ENCODE peak calls at places on chromosomes 3 and 15, in seven cellular contexts. Y is neural crest cell; V is fibroblast of lung; W is MCF 10A; U is mammary epithelial cell; Z is CD4-positive, alpha-beta T cell; E is tibial artery. T is an unnamed sample.

GRCh38 chr3:12288466-12289129 is at the start of gene PPARG:
- DNase-seq in Y (peak), V (peak), W (peak), U (no peak), Z (no peak), E (no peak), T (no peak)

GRCh38 chr15:34154725-34155204 is 52.9 kb downstream of the PGBD4 start:
- DNase-seq in Y (no peak), V (no peak), W (peak), U (peak), Z (no peak), E (no peak), T (no peak)

GRCh38 chr3:61723038-61723437 is 161.7 kb downstream of the PTPRG start:
- DNase-seq in Y (no peak), V (no peak), W (no peak), U (no peak), Z (no peak), E (no peak), T (no peak)

GRCh38 chr3:52231502-52232278 is 6.2 kb upstream of the TLR9 start:
- DNase-seq in Y (peak), V (peak), W (peak), U (no peak), Z (peak), E (peak), T (no peak)

GRCh38 chr15:101388046-101388445 is 93.0 kb upstream of the SNRPA1 start:
- DNase-seq in Y (no peak), V (no peak), W (no peak), U (no peak), Z (no peak), E (no peak), T (no peak)

GRCh38 chr3:47825590-47825989 is 22.7 kb downstream of the DHX30 start:
- DNase-seq in Y (no peak), V (no peak), W (no peak), U (no peak), Z (no peak), E (no peak), T (no peak)

GRCh38 chr3:106913111-106913698 is 464.0 kb upstream of the CCDC54 start:
- DNase-seq in Y (peak), V (no peak), W (peak), U (peak), Z (no peak), E (no peak), T (no peak)

GRCh38 chr3:105051972-105052371 is 314.7 kb upstream of the ALCAM start:
- DNase-seq in Y (no peak), V (no peak), W (no peak), U (no peak), Z (no peak), E (no peak), T (no peak)

GRCh38 chr3:190644035-190644434 is 130.2 kb downstream of the IL1RAP start:
- DNase-seq in Y (no peak), V (no peak), W (no peak), U (no peak), Z (no peak), E (no peak), T (no peak)

GRCh38 chr3:79490165-79491028 is 277.4 kb downstream of the ROBO1 start:
- DNase-seq in Y (no peak), V (peak), W (peak), U (peak), Z (no peak), E (peak), T (no peak)

GRCh38 chr3:37906734-37907282 is 45.1 kb downstream of the CTDSPL start:
- DNase-seq in Y (no peak), V (no peak), W (no peak), U (no peak), Z (no peak), E (no peak), T (no peak)

GRCh38 chr15:36737430-36737891 is 158.0 kb downstream of the CDIN1 start:
- DNase-seq in Y (no peak), V (peak), W (peak), U (peak), Z (no peak), E (no peak), T (no peak)

GRCh38 chr3:16849240-16849639 is 35.5 kb upstream of the PLCL2 start:
- DNase-seq in Y (peak), V (peak), W (no peak), U (no peak), Z (peak), E (peak), T (peak)

DNA sequence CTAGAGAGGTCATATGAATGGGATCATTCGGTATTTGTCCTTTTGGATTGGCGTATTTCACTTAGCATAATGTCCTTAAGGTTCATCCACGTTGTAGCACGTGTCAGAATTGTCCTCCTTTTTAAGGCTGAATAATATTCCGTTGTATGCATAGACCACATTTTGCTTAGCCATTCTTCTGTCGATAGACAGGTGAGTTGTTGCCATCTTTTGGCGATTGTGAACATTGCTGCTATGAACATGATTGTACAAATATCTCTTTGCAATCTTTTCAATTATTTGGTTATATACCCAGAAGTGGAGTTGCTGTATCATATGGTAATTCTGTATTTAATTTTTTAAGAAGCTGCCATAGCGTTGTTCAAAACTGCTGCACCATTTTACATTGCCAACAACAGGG is 52.4 kb upstream of the GOLGA8J start:
- DNase-seq in Y (no peak), V (no peak), W (peak), U (no peak), Z (no peak), E (no peak), T (no peak)
- TF ChIP-seq CTCF in Y (no peak), V (no peak), W (peak), U (peak), Z (no peak), E (no peak), T (no peak)

GRCh38 chr15:89648106-89649012 is 6.9 kb downstream of the KIF7 start:
- DNase-seq in Y (no peak), V (no peak), W (no peak), U (no peak), Z (no peak), E (peak), T (no peak)

GRCh38 chr15:89646416-89647141 is 8.7 kb downstream of the KIF7 start:
- DNase-seq in Y (no peak), V (no peak), W (no peak), U (no peak), Z (no peak), E (peak), T (no peak)

GRCh38 chr15:89645680-89646079 is 9.6 kb downstream of the KIF7 start:
- DNase-seq in Y (no peak), V (no peak), W (no peak), U (no peak), Z (no peak), E (no peak), T (no peak)

GRCh38 chr15:89649013-89649625 is 6.1 kb downstream of the KIF7 start:
- DNase-seq in Y (no peak), V (no peak), W (no peak), U (no peak), Z (no peak), E (peak), T (no peak)

DNA sequence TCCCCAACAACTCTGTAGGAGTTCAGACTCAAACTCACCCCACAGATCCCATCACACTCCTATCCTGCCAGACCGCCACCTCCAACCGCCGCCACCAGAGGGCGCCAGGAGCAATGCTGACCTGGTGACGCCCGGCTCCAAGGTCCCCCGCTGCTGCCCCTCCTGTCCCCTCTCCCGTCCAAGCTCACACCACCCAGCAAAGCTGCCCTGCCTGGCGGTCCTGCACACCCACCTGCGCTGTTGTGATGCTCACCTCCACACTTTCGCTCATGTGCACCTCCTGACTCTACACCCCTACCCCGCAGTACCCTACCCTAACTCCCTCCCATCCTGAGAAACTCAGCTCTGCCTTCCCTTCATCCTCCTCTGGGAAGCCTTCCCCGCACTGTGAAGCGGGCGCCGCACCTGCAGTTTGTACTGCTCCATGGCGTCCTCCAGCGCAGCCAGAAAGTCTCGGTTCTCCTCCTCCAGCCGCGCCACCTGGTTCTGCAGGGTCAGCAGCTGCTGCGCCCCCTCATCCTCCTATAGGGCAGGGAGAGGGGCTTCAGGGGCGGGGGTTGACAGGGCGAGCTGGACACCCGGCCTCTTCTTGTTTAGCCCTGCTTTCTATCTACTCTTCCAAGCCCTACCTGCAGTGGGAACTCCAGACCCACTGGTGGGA is 7.9 kb downstream of the KIF7 start:
- DNase-seq in Y (peak), V (peak), W (peak), U (peak), Z (peak), E (peak), T (no peak)
- TF ChIP-seq CTCF in Y (peak), V (peak), W (peak), U (peak), Z (peak), E (peak), T (peak)

DNA sequence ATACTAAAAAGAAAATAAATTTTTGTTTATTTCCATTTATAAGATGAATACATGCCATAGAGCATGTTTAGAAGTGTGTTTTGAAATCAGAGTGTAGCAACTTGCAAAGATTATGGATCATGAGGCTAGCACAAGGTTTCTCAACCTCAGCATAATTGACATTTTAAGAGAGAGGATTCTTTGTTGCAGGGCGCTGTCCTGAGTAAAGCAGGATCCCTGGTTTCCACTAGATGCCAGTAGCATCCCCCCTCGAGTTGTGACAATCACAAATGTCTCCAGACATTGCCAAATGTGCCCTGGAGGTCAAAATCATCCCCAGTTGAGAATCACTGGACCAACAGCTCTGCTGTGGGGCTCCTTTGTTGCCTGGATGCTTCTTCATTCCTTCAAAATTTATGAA is 128.5 kb upstream of the RBMS3 start:
- DNase-seq in Y (peak), V (no peak), W (peak), U (no peak), Z (no peak), E (no peak), T (no peak)
- TF ChIP-seq CTCF in Y (no peak), V (no peak), W (no peak), U (no peak), Z (no peak), E (no peak), T (no peak)

DNA sequence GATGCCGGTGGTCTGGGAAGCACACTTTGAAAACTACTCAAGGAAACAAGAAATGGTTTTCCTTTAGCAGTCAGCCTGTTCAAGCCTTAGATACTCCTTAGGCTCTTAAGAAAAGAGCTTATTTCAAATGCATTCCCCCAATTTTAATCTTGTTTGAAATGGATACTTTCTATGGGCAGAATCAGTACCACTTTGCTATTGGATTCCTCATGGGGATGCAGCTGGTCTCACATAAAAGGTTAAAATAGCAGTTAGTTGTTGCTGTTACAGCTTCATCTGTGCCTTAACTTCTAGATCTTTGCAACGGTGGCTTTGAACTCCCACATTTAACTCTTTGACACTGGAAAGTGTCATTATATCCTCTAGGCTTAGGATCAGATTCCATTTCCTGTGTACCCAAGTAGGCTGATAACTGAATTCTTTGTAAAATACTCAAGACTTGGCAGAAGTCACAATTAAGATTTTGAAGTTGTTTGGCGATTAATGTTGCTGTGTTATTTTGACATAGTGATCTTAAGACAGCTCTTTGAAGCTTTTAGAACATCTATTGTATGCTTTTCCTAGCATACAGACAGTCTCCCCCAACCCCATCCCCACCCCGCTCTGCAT is 2.2 kb downstream of the THBS1 start:
- DNase-seq in Y (no peak), V (no peak), W (no peak), U (peak), Z (no peak), E (no peak), T (no peak)
- TF ChIP-seq CTCF in Y (no peak), V (no peak), W (no peak), U (no peak), Z (no peak), E (no peak), T (no peak)

T was measured in GM12864.